ENCODE peak calls at places on chromosomes 13 and 19, in six cellular contexts. G is IMR-90, Q is SK-N-SH, Z is K562, J is HepG2, A is GM12878. L is an unnamed sample.
A peak's percentile ranks its signal among the peaks of the same experiment; 100 is the strongest.

GRCh38 chr19:4556574-4557185 is 2.8 kb downstream of the SEMA6B start:
- DNase-seq in G (no peak), Q (peak; percentile 98), Z (peak; percentile 90), J (no peak), A (no peak), L (peak; percentile 70)

GRCh38 chr13:22138947-22139346 is 468.1 kb downstream of the FGF9 start:
- DNase-seq in G (no peak), Q (no peak), Z (no peak), J (no peak), A (no peak), L (no peak)

GRCh38 chr13:59447846-59448620 is 715.7 kb downstream of the DIAPH3 start:
- DNase-seq in G (peak; percentile 75), Q (no peak), Z (no peak), J (peak; percentile 5), A (no peak), L (no peak)

GRCh38 chr13:96677029-96677428 is 317.2 kb downstream of the OXGR1 start:
- DNase-seq in G (no peak), Q (no peak), Z (no peak), J (no peak), A (no peak), L (no peak)

GRCh38 chr13:47397739-47398138 is 500.9 kb upstream of the HTR2A start:
- DNase-seq in G (peak; percentile 80), Q (no peak), Z (no peak), J (no peak), A (no peak), L (no peak)

GRCh38 chr13:98083507-98083906 is 59.4 kb upstream of the FARP1 start:
- DNase-seq in G (peak; percentile 98), Q (no peak), Z (no peak), J (no peak), A (no peak), L (no peak)

GRCh38 chr19:44657211-44657921 is 13.7 kb downstream of the PVR start:
- DNase-seq in G (peak; percentile 68), Q (peak; percentile 86), Z (peak; percentile 76), J (peak; percentile 62), A (no peak), L (peak; percentile 77)

GRCh38 chr19:7739211-7739752 is 7.4 kb upstream of the CLEC4G start:
- DNase-seq in G (no peak), Q (no peak), Z (no peak), J (no peak), A (no peak), L (no peak)

GRCh38 chr13:24027494-24027893 is 130.2 kb upstream of the C1QTNF9B start:
- DNase-seq in G (no peak), Q (no peak), Z (no peak), J (no peak), A (no peak), L (no peak)

DNA sequence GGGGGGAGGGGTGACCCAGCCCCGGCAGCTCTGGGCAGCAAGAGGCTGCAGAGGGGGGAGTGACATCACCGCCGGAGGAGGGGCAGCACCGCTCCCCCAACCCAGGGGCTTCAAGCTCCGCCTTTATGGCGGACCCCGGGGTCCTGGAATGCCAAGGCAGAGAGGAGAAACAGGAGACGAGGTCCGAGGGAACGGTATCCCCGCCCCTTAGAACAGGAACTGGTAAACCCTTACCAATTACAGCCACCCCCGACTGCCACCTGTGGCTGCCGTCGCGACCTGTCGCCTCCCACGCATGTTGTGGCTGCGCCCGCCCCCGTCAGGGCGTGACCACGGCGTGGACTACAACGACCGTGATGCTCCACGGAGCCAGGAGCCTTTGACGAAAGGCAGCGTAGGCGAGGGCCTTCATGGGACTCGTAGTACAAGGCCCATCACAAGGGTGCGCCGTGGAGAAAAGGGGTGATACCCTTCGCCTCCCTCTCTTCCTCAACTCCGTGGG is 4.1 kb upstream of the KCNC3 start:
- DNase-seq in G (peak; percentile 67), Q (peak; percentile 87), Z (peak; percentile 98), J (peak; percentile 72), A (peak; percentile 82), L (peak; percentile 97)
- TF ChIP-seq CTCF in G (no peak), Q (no peak), Z (peak; percentile 11), J (no peak), A (no peak), L (no peak)

DNA sequence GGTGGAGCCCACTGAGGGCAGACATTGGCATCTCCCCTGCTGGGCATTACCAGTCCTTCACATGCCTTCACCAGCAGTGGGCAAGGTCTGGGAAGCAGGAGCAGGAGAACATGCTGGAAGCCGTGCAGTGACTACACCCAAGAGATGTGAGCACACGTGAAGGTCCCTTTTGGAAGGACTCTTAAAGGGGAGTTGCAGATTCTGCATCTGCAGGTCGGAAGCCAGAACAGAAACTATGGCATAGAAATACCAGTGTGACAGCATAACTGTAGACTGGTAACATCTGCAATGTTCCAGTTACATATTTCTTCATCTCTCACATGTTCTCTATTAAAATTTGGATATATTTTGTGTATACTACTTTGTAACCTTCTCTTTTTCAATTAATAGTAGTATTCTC is 26.9 kb upstream of the KL start:
- DNase-seq in G (no peak), Q (no peak), Z (no peak), J (no peak), A (no peak), L (no peak)
- TF ChIP-seq SMC3 in G (no peak), Q (no peak), Z (no peak), J (no peak), A (no peak), L (no peak)

DNA sequence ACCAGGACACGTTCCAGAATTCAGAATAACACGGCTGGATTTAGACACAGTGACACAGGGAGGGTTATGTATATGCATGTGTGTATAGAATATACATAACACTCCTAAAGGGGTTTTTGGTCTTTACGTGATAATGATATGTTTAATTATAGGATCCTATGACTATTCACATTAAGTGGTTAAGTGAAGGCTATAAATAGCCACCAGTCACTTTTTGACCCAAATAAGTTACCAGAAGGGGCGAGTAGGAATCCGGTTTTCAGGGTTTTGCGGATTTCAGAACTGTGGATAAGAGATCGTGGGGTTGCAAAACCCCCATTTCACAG is 6.9 kb downstream of the ANGPTL6 start:
- DNase-seq in G (no peak), Q (no peak), Z (no peak), J (no peak), A (no peak), L (no peak)
- H3K4me3 ChIP-seq in G (peak overlapping the region; percentile 18), Q (peak overlapping the region; percentile 32), Z (peak overlapping the region; percentile 9), J (no peak overlapping the region), A (no peak overlapping the region), L (peak overlapping the region; percentile 26)

GRCh38 chr19:42023943-42024260 is 29.9 kb upstream of the ATP1A3 start:
- DNase-seq in G (no peak), Q (no peak), Z (no peak), J (no peak), A (no peak), L (no peak)
- TF ChIP-seq CTCF in G (no peak), Q (peak; percentile 2), Z (no peak), J (no peak), A (no peak), L (no peak)

GRCh38 chr19:51688665-51689571 is 4.2 kb upstream of the SPACA6 start:
- DNase-seq in G (peak; percentile 95), Q (peak; percentile 90), Z (peak; percentile 87), J (peak; percentile 61), A (no peak), L (peak; percentile 71)
- TF ChIP-seq SMC3 in G (no peak), Q (no peak), Z (no peak), J (no peak), A (no peak), L (no peak)

GRCh38 chr19:14562660-14563589 is 8.9 kb downstream of the NDUFB7 start:
- DNase-seq in G (no peak), Q (peak; percentile 22), Z (no peak), J (no peak), A (no peak), L (no peak)
- H3K4me3 ChIP-seq in G (no peak overlapping the region), Q (no peak overlapping the region), Z (no peak overlapping the region), J (no peak overlapping the region), A (no peak overlapping the region), L (no peak overlapping the region)

DNA sequence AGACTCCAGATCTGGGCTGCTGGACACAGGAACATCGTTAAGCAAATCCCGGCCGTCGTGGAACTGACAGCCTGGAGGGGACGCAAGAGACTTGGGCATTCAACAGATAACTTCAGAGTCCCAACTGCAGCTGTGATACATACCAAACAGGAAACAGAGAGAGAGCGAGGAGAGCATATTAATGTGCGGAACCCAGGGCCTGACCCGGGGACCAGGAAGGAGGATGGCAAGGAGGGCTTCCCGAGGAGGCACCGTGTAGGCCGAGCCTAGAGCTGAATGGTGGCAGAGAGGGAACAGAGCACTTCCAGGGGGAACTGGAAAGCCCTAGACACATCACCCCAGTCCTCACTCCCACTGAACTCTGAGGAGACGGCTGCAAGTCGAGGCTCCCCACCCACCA is 68.1 kb downstream of the SIPA1L3 start:
- DNase-seq in G (no peak), Q (no peak), Z (no peak), J (no peak), A (no peak), L (no peak)
- TF ChIP-seq CTCF in G (no peak), Q (no peak), Z (no peak), J (no peak), A (peak; percentile 32), L (no peak)

GRCh38 chr13:100630564-100630963 is 42.0 kb upstream of the GGACT start:
- DNase-seq in G (no peak), Q (no peak), Z (no peak), J (peak; percentile 33), A (no peak), L (no peak)

GRCh38 chr13:100625447-100625846 is 36.9 kb upstream of the GGACT start:
- DNase-seq in G (no peak), Q (no peak), Z (no peak), J (no peak), A (no peak), L (no peak)

DNA sequence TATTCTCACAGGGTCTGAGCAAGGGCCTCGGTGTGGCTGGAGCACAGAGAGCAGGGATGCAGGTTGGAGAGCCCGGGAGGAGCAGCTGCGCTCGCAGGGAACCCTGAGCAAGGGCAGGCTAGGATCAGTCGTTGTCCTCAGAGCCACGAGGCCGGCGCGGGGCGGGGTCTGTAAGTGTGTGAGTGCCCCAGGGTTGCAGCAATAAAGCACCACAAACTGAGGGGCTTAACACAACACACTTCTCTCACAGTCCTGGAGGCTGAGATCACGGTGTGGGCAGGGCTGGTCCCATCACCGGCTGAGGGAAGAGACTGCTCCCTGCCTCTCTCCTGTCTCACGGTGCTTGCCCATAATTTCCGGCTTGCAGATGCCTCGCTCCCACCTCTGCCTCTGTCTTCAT is 38.6 kb upstream of the GGACT start:
- DNase-seq in G (no peak), Q (no peak), Z (no peak), J (no peak), A (no peak), L (no peak)
- TF ChIP-seq SMC3 in G (no peak), Q (no peak), Z (no peak), J (no peak), A (no peak), L (no peak)

L was measured in A549.